ENCODE peak calls at places on chromosome 21, in nine cellular contexts. D, L, R, G, N, P, K, T and C are unnamed samples.

GRCh38 chr21:43972850-43973633 is 39.1 kb upstream of the TRAPPC10 start:
- DNase-seq in D (no peak), L (no peak), R (peak; percentile 48), G (no peak), N (no peak), P (peak; percentile 56), K (no peak), T (no peak), C (no peak)

GRCh38 chr21:16304700-16305099 is 574.9 kb downstream of the USP25 start:
- DNase-seq in D (no peak), L (peak; percentile 23), R (no peak), G (no peak), N (no peak), P (no peak), K (no peak), T (no peak), C (no peak)

GRCh38 chr21:31732891-31733520 is 1.1 kb upstream of the SCAF4 start:
- DNase-seq in D (no peak), L (no peak), R (peak; percentile 27), G (peak; percentile 26), N (no peak), P (no peak), K (no peak), T (no peak), C (no peak)

GRCh38 chr21:20997633-20998455 is at the start of gene NCAM2:
- DNase-seq in D (no peak), L (peak; percentile 76), R (peak; percentile 69), G (peak; percentile 65), N (peak; percentile 54), P (no peak), K (peak; percentile 45), T (peak; percentile 79), C (no peak)

GRCh38 chr21:43018519-43018918 is 44.2 kb downstream of the PKNOX1 start:
- DNase-seq in D (no peak), L (no peak), R (no peak), G (no peak), N (no peak), P (no peak), K (no peak), T (no peak), C (no peak)

GRCh38 chr21:44557491-44558328 is 885 bp downstream of the KRTAP10-3 start:
- DNase-seq in D (no peak), L (no peak), R (no peak), G (no peak), N (no peak), P (no peak), K (no peak), T (no peak), C (no peak)

GRCh38 chr21:33308586-33309490 is 15.9 kb upstream of the IFNAR1 start:
- DNase-seq in D (no peak), L (peak; percentile 35), R (no peak), G (peak; percentile 35), N (peak; percentile 36), P (peak; percentile 92), K (peak; percentile 17), T (no peak), C (peak; percentile 82)

GRCh38 chr21:46122241-46122671 is 24.3 kb downstream of the COL6A2 start:
- DNase-seq in D (no peak), L (peak; percentile 70), R (peak; percentile 15), G (no peak), N (no peak), P (no peak), K (no peak), T (no peak), C (no peak)

GRCh38 chr21:43277481-43278351 is 108.9 kb downstream of the CRYAA start:
- DNase-seq in D (no peak), L (no peak), R (no peak), G (no peak), N (no peak), P (no peak), K (no peak), T (no peak), C (no peak)

GRCh38 chr21:36850372-36850771 is 116.1 kb downstream of the HLCS start:
- DNase-seq in D (no peak), L (no peak), R (no peak), G (no peak), N (no peak), P (no peak), K (no peak), T (no peak), C (no peak)

GRCh38 chr21:40422851-40423635 is 423.9 kb downstream of the DSCAM start:
- DNase-seq in D (no peak), L (no peak), R (no peak), G (no peak), N (no peak), P (no peak), K (no peak), T (no peak), C (no peak)

GRCh38 chr21:42646836-42647235 is 6.6 kb upstream of the PDE9A start:
- DNase-seq in D (no peak), L (no peak), R (no peak), G (no peak), N (no peak), P (no peak), K (no peak), T (no peak), C (no peak)